ENCODE peak calls at places on chromosomes 16 and 17, in eight cellular contexts. D is CD8-positive, alpha-beta T cell; V is transverse colon; O is ovary; Y is astrocyte; T is stomach; X is tibial nerve; S is breast epithelium. E is an unnamed sample.

GRCh38 chr16:2587891-2588565 is 50.2 kb downstream of the PDPK1 start:
- DNase-seq in V (no peak), X (no peak), T (no peak), O (no peak), D (no peak), S (peak), Y (no peak), E (no peak)

GRCh38 chr17:7523033-7523432 is 25.8 kb upstream of the TNFSF12 start:
- DNase-seq in S (no peak), X (peak), Y (no peak), T (peak), D (peak), O (no peak), V (peak), E (no peak)

GRCh38 chr17:14940112-14940945 is 324.8 kb downstream of the PMP22 start:
- DNase-seq in T (no peak), S (no peak), V (no peak), Y (no peak), O (no peak), X (peak), D (no peak), E (no peak)

GRCh38 chr16:58196898-58197313 is 1.0 kb downstream of the CSNK2A2 start:
- DNase-seq in D (no peak), S (no peak), X (no peak), Y (peak), V (no peak), O (no peak), T (no peak), E (no peak)

GRCh38 chr17:17179371-17179827 is 26.7 kb downstream of the PLD6 start:
- DNase-seq in V (no peak), T (no peak), X (no peak), Y (no peak), O (no peak), D (no peak), S (no peak), E (no peak)

GRCh38 chr16:82439678-82440293 is 187.0 kb upstream of the CDH13 start:
- DNase-seq in X (no peak), D (no peak), T (no peak), S (no peak), O (no peak), V (no peak), Y (no peak), E (no peak)

GRCh38 chr17:280216-280615 is 72.4 kb downstream of the RPH3AL start:
- DNase-seq in T (peak), X (no peak), V (no peak), Y (no peak), O (no peak), S (no peak), D (no peak), E (no peak)

GRCh38 chr17:21418446-21419298 is 42.5 kb downstream of the KCNJ12 start:
- DNase-seq in V (no peak), S (peak), O (no peak), T (no peak), X (no peak), D (no peak), Y (no peak), E (no peak)

GRCh38 chr17:64403881-64404460 is 13.3 kb upstream of the PECAM1 start:
- DNase-seq in X (no peak), T (no peak), S (no peak), Y (no peak), D (no peak), V (no peak), O (no peak), E (no peak)

GRCh38 chr16:75097941-75098897 is 18.4 kb downstream of the LDHD start:
- DNase-seq in O (no peak), T (peak), D (peak), S (no peak), V (no peak), Y (no peak), X (no peak), E (no peak)

GRCh38 chr17:72618018-72618509 is 474.4 kb downstream of the SLC39A11 start:
- DNase-seq in X (no peak), S (no peak), T (peak), V (peak), Y (no peak), D (no peak), O (no peak), E (no peak)

GRCh38 chr17:80930335-80931040 is 61.2 kb upstream of the CHMP6 start:
- DNase-seq in X (no peak), Y (no peak), T (no peak), O (no peak), S (no peak), D (no peak), V (no peak), E (no peak)

GRCh38 chr17:29826045-29826692 is 103.9 kb downstream of the SSH2 start:
- DNase-seq in D (no peak), O (no peak), X (no peak), S (no peak), Y (no peak), V (no peak), T (no peak), E (no peak)

GRCh38 chr17:51000835-51001638 is 119.6 kb downstream of the SPAG9 start:
- DNase-seq in D (peak), X (peak), T (no peak), V (no peak), S (no peak), O (no peak), Y (peak), E (peak)

GRCh38 chr17:39740357-39741111 is 2.8 kb downstream of the GRB7 start:
- DNase-seq in S (peak), O (no peak), D (no peak), T (no peak), X (no peak), Y (no peak), V (peak), E (no peak)

GRCh38 chr17:34412965-34413441 is 50.0 kb upstream of the CCL1 start:
- DNase-seq in X (no peak), T (no peak), V (no peak), O (no peak), Y (no peak), S (no peak), D (no peak), E (no peak)

GRCh38 chr17:41065829-41066624 is at the start of gene KRTAP2-4:
- DNase-seq in T (no peak), D (no peak), S (no peak), O (no peak), Y (peak), X (no peak), V (no peak), E (peak)

GRCh38 chr16:4200781-4201137 is 41.1 kb downstream of the SRL start:
- DNase-seq in Y (peak), S (no peak), D (no peak), T (no peak), V (no peak), O (no peak), X (no peak), E (no peak)

GRCh38 chr17:17084317-17084835 is 42.1 kb downstream of the MPRIP start:
- DNase-seq in X (no peak), V (no peak), Y (no peak), D (no peak), S (peak), T (no peak), O (no peak), E (no peak)

GRCh38 chr16:11340710-11341109 is 4.5 kb upstream of the RMI2 start:
- DNase-seq in S (no peak), Y (no peak), X (no peak), D (no peak), O (no peak), T (no peak), V (no peak), E (no peak)

GRCh38 chr17:32192379-32192778 is 50.1 kb downstream of the RHOT1 start:
- DNase-seq in V (no peak), X (no peak), T (no peak), S (no peak), O (no peak), D (no peak), Y (peak), E (no peak)

GRCh38 chr16:1832831-1833454 is 5.9 kb downstream of the FAHD1 start:
- DNase-seq in T (no peak), V (no peak), S (no peak), D (no peak), X (no peak), O (no peak), Y (no peak), E (no peak)

GRCh38 chr17:62676231-62676943 is 48.9 kb downstream of the MRC2 start:
- DNase-seq in Y (no peak), T (no peak), V (no peak), X (no peak), D (no peak), S (no peak), O (no peak), E (no peak)

GRCh38 chr16:3175157-3176153 is 12.5 kb upstream of the OR1F1 start:
- DNase-seq in X (no peak), T (no peak), S (no peak), Y (no peak), D (no peak), O (no peak), V (no peak), E (no peak)

GRCh38 chr16:1152651-1153259 is at the start of gene CACNA1H:
- DNase-seq in O (peak), V (no peak), D (peak), S (no peak), Y (no peak), T (no peak), X (no peak), E (no peak)

GRCh38 chr16:2818278-2818876 is 1.3 kb downstream of the PRSS21 start:
- DNase-seq in O (no peak), V (peak), D (no peak), Y (no peak), X (no peak), T (no peak), S (peak), E (no peak)

GRCh38 chr17:3448059-3448630 is 14.5 kb upstream of the OR1E2 start:
- DNase-seq in T (no peak), V (no peak), X (no peak), O (no peak), D (no peak), S (no peak), Y (no peak), E (no peak)

GRCh38 chr17:41392278-41392677 is 5.1 kb downstream of the KRT31 start:
- DNase-seq in V (no peak), D (no peak), Y (no peak), T (no peak), O (no peak), X (no peak), S (no peak), E (no peak)

GRCh38 chr17:28865946-28866752 is 11.3 kb downstream of the ERAL1 start:
- DNase-seq in D (no peak), T (no peak), O (no peak), Y (no peak), S (no peak), X (no peak), V (no peak), E (no peak)

GRCh38 chr17:58268326-58268725 is 12.4 kb downstream of the MPO start:
- DNase-seq in S (no peak), O (no peak), V (no peak), X (no peak), D (no peak), T (no peak), Y (no peak), E (no peak)

GRCh38 chr17:40886090-40886489 is 1.0 kb upstream of the KRT20 start:
- DNase-seq in Y (no peak), S (no peak), O (no peak), X (no peak), T (no peak), V (no peak), D (no peak), E (no peak)

GRCh38 chr17:34850023-34850422 is 111.2 kb downstream of the CCT6B start:
- DNase-seq in S (no peak), T (no peak), Y (no peak), V (no peak), O (no peak), D (no peak), X (no peak), E (no peak)

GRCh38 chr17:39165178-39165843 is 650 bp downstream of the ARL5C start:
- DNase-seq in X (no peak), Y (no peak), V (no peak), T (no peak), D (no peak), S (no peak), O (no peak), E (no peak)

GRCh38 chr16:5504028-5504758 is 406.6 kb upstream of the EEF2KMT start:
- DNase-seq in D (no peak), O (no peak), Y (peak), S (no peak), V (no peak), T (peak), X (no peak), E (no peak)

GRCh38 chr16:72884037-72884436 is 163.9 kb downstream of the ZFHX3 start:
- DNase-seq in S (no peak), T (no peak), Y (peak), D (no peak), X (no peak), V (no peak), O (no peak), E (no peak)

GRCh38 chr17:31540602-31541307 is 149.3 kb downstream of the RAB11FIP4 start:
- DNase-seq in D (no peak), Y (no peak), X (no peak), S (no peak), O (no peak), V (no peak), T (no peak), E (no peak)

GRCh38 chr16:19348578-19349315 is 63.2 kb downstream of the CLEC19A start:
- DNase-seq in S (no peak), D (no peak), Y (peak), O (no peak), X (no peak), V (no peak), T (peak), E (no peak)

GRCh38 chr16:19356024-19356952 is 61.4 kb upstream of the TMC5 start:
- DNase-seq in Y (no peak), V (no peak), T (no peak), S (no peak), D (no peak), X (no peak), O (no peak), E (no peak)

GRCh38 chr16:19359556-19359955 is 58.1 kb upstream of the TMC5 start:
- DNase-seq in O (no peak), Y (no peak), V (no peak), T (no peak), D (no peak), X (no peak), S (no peak), E (no peak)

GRCh38 chr16:19354371-19354770 is 63.3 kb upstream of the TMC5 start:
- DNase-seq in D (no peak), X (no peak), V (no peak), O (no peak), S (no peak), Y (no peak), T (no peak), E (no peak)
- H3K4me3 ChIP-seq in D (no peak), X (no peak), V (no peak), O (no peak), S (no peak), Y (no peak), T (no peak), E (no peak)

DNA sequence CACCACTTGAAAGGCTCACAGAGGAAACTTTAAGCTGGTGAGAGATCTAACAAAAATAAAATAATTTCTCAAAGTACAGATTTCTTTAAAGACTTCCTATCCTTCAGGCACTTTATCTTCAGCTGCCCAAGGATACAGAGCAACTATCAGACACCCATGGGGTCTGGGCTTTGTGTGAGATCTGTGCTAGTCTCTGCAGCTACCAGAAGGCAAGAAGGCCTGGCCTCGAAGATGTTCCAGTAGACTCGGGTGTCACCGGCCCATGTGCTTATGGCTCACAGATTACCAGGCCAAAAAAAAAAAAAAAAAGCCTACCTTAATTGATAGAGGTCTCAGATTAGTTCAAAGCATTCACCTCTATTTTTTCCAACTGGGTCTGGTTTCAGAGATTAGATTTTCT is 207.6 kb upstream of the FOXF1 start:
- DNase-seq in X (no peak), Y (no peak), D (no peak), S (no peak), V (no peak), O (no peak), T (no peak), E (no peak)
- H3K27ac ChIP-seq in X (no peak), Y (no peak), D (no peak), S (no peak), V (peak), O (no peak), T (peak), E (no peak)

GRCh38 chr16:23843143-23843542 is 7.4 kb downstream of the PRKCB start:
- DNase-seq in O (no peak), X (no peak), S (no peak), T (no peak), D (no peak), Y (no peak), V (no peak), E (no peak)
- H3K4me3 ChIP-seq in O (no peak), X (no peak), S (no peak), T (no peak), D (no peak), Y (no peak), V (no peak), E (no peak)

DNA sequence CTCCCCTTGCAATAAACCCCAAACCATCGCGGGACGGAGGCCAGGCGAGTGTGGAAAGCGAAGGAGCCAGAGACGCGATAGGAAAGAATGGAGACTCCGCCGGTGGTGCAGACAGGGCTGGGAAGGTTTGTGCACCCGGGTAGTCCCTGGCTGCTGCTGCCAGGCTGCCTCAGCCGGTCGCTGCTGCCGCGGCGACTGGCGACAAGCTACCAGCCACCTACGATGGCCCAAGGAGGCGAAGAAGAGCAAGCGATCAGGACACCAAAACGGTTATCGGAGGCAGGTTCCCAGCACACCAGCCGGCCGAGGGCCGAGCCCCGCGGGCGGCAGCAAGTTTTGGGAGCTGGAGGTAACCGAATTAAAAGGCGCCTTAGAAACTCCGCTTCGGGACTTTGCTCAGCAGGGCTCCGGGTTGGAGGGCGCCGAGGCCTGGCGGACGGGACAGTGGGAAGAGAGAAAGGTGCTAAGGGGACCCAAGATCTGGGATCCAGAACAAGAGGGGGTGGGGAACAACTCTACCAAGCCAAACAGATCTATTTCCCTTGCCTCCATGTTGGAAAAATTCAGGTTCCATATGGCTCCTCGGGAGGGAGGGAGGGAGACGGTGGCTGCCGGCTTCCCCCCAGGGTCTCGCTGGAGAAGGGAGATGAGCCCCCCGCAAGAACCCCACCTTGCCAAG is 9.6 kb upstream of the HOXB2 start:
- DNase-seq in Y (peak), O (no peak), V (no peak), X (no peak), S (no peak), T (no peak), D (no peak), E (no peak)
- H3K27ac ChIP-seq in Y (peak), O (no peak), V (peak), X (peak), S (peak), T (peak), D (no peak), E (peak)

GRCh38 chr16:89400740-89401139 is 89.6 kb downstream of the ANKRD11 start:
- DNase-seq in D (no peak), V (no peak), Y (no peak), T (no peak), X (no peak), O (no peak), S (no peak), E (no peak)
- H3K4me3 ChIP-seq in D (no peak), V (no peak), Y (no peak), T (no peak), X (no peak), O (no peak), S (no peak), E (no peak)

GRCh38 chr17:75049057-75049456 is 2.0 kb downstream of the KCTD2 start:
- DNase-seq in Y (no peak), S (no peak), O (no peak), X (no peak), V (no peak), T (no peak), D (no peak), E (no peak)

GRCh38 chr17:75046583-75047289 is at the start of the genes ATP5PD and KCTD2:
- DNase-seq in X (peak), O (peak), V (peak), D (peak), S (peak), T (peak), Y (peak), E (peak)

GRCh38 chr17:75051941-75052340 is 4.9 kb downstream of the KCTD2 start:
- DNase-seq in V (no peak), Y (no peak), X (no peak), S (no peak), T (no peak), D (no peak), O (no peak), E (no peak)

GRCh38 chr17:75047398-75048098 is 523 bp downstream of the KCTD2 start:
- DNase-seq in D (peak), T (no peak), Y (no peak), X (peak), S (no peak), V (peak), O (peak), E (no peak)

DNA sequence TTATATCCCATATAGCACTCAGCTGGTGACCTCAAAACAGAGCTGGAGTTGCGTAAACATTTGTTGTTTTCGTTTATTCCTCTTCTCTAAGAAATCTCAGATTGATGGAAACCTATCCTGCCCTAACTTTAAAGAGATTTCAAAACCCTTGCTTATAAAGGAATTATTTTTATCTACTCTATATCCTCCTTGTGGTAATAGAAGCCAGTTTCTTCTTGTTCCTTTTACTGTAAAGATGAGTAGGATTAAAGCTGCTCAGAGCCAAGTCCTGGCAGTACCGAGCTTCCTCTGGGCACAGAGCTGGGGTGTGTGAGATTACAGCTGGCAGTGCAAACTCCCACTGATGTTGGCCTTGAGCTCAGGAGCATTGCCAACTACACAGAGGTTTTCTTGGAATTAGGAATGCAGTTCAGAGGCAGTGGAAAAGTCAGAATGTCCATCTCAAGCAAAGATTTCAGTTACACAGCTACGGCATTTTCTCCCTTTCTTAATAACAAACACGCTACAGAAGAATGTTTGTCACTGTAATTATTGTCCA is 1.4 kb downstream of the KCTD2 start:
- DNase-seq in O (no peak), D (no peak), S (no peak), V (no peak), X (no peak), T (peak), Y (peak), E (no peak)
- H3K27ac ChIP-seq in O (no peak), D (no peak), S (peak), V (peak), X (peak), T (peak), Y (no peak), E (no peak)

E was measured in AG04450.